ENCODE peak calls at places on chromosomes 2 and 18, in seven cellular contexts. W is T follicular helper cell, F is heart left ventricle, N is GM23248, R is heart right ventricle, Z is upper lobe of right lung, M is HTR-8/SVneo. E is an unnamed sample.

GRCh38 chr2:176454893-176455810 is 185.9 kb downstream of the MTX2 start:
- DNase-seq in N (peak), W (peak), Z (peak), R (peak), M (peak), F (peak), E (no peak)

GRCh38 chr2:237692601-237693079 is 65.3 kb downstream of the LRRFIP1 start:
- DNase-seq in R (peak), M (no peak), F (no peak), N (peak), Z (peak), W (no peak), E (no peak)

GRCh38 chr2:108449410-108450200 is 599 bp downstream of the GCC2 start:
- DNase-seq in M (peak), W (peak), Z (no peak), R (no peak), F (no peak), N (peak), E (no peak)

GRCh38 chr2:65003037-65003436 is 13.8 kb downstream of the SLC1A4 start:
- DNase-seq in N (no peak), Z (no peak), R (no peak), M (no peak), W (no peak), F (no peak), E (no peak)

GRCh38 chr2:23419171-23420090 is 34.5 kb downstream of the KLHL29 start:
- DNase-seq in W (no peak), F (no peak), R (no peak), Z (no peak), M (no peak), N (peak), E (no peak)

GRCh38 chr2:49067971-49068370 is 86.3 kb downstream of the FSHR start:
- DNase-seq in R (no peak), N (no peak), W (no peak), F (no peak), M (no peak), Z (no peak), E (no peak)

GRCh38 chr18:55247032-55247431 is 287.8 kb upstream of the CCDC68 start:
- DNase-seq in W (no peak), F (no peak), M (no peak), R (no peak), N (peak), Z (no peak), E (no peak)

GRCh38 chr18:33821503-33821902 is 243.5 kb downstream of the ASXL3 start:
- DNase-seq in R (no peak), M (no peak), Z (no peak), F (no peak), W (no peak), N (peak), E (no peak)

GRCh38 chr2:113877651-113878594 is 12.0 kb upstream of the ACTR3 start:
- DNase-seq in Z (no peak), N (peak), M (no peak), R (no peak), F (no peak), W (no peak), E (no peak)

GRCh38 chr2:136206613-136207012 is 88.7 kb upstream of the CXCR4 start:
- DNase-seq in N (no peak), Z (no peak), M (no peak), W (no peak), F (no peak), R (no peak), E (no peak)

GRCh38 chr2:43531251-43531650 is 64.6 kb downstream of the THADA start:
- DNase-seq in M (no peak), W (no peak), R (no peak), F (no peak), N (no peak), Z (no peak), E (no peak)

GRCh38 chr2:110678457-110679336 is 834 bp upstream of the BUB1 start:
- DNase-seq in R (peak), Z (peak), N (peak), M (peak), W (no peak), F (peak), E (no peak)

GRCh38 chr2:209334188-209335017 is 89.4 kb upstream of the MAP2 start:
- DNase-seq in Z (peak), N (peak), W (no peak), R (peak), M (peak), F (peak), E (no peak)

GRCh38 chr18:3447035-3447894 is 2.7 kb upstream of the TGIF1 start:
- DNase-seq in W (no peak), R (peak), F (no peak), M (no peak), Z (peak), N (peak), E (no peak)

GRCh38 chr2:224646242-224646846 is 61.2 kb upstream of the CUL3 start:
- DNase-seq in M (no peak), F (no peak), N (peak), Z (no peak), R (no peak), W (no peak), E (no peak)

GRCh38 chr2:174059178-174059874 is 94.2 kb upstream of the SP3 start:
- DNase-seq in N (peak), F (no peak), Z (no peak), R (no peak), W (no peak), M (no peak), E (no peak)

GRCh38 chr2:230258483-230258882 is 32.9 kb downstream of the SP140 start:
- DNase-seq in Z (no peak), F (no peak), W (no peak), M (no peak), R (no peak), N (peak), E (no peak)

GRCh38 chr2:98648451-98648850 is 40.1 kb downstream of the UNC50 start:
- DNase-seq in W (no peak), F (no peak), N (no peak), R (no peak), Z (no peak), M (no peak), E (no peak)

E was measured in cortex of kidney.